ENCODE peak calls at places on chromosomes 1 and 21, in six cellular contexts. H, D, U, P, B and J are unnamed samples.

GRCh38 chr1:100538935-100539835 is 1.2 kb downstream of the GPR88 start:
- DNase-seq in P (no peak), D (peak; percentile 19), B (no peak), H (peak; percentile 45), U (peak; percentile 29), J (peak; percentile 6)

GRCh38 chr21:18249542-18250152 is 5.0 kb downstream of the CHODL start:
- DNase-seq in H (no peak), D (no peak), P (no peak), U (no peak), B (no peak), J (peak; percentile 16)

GRCh38 chr1:28437260-28437923 is 67.9 kb downstream of the PHACTR4 start:
- DNase-seq in H (no peak), B (peak; percentile 52), D (no peak), P (no peak), U (peak; percentile 31), J (no peak)

GRCh38 chr1:42941640-42942330 is 16.9 kb downstream of the SLC2A1 start:
- DNase-seq in P (no peak), D (peak; percentile 79), U (peak; percentile 44), B (peak; percentile 88), H (no peak), J (no peak)

GRCh38 chr1:72105201-72105600 is 177.1 kb downstream of the NEGR1 start:
- DNase-seq in U (no peak), H (no peak), B (no peak), D (no peak), P (no peak), J (no peak)

GRCh38 chr1:8345621-8346415 is 27.9 kb downstream of the SLC45A1 start:
- DNase-seq in H (no peak), D (no peak), U (no peak), B (no peak), P (no peak), J (no peak)

GRCh38 chr1:24666794-24667193 is 23.7 kb downstream of the SRRM1 start:
- DNase-seq in H (no peak), U (no peak), D (no peak), P (no peak), B (no peak), J (no peak)

GRCh38 chr1:112926858-112927257 is 29.1 kb downstream of the SLC16A1 start:
- DNase-seq in H (no peak), U (no peak), D (no peak), P (no peak), B (no peak), J (no peak)

GRCh38 chr1:109214695-109215623 is 1.2 kb downstream of the SARS1 start:
- DNase-seq in U (peak; percentile 34), B (peak; percentile 59), H (peak; percentile 27), P (peak; percentile 23), D (no peak), J (no peak)

GRCh38 chr1:156646738-156647211 is 4.9 kb downstream of the BCAN start:
- DNase-seq in P (no peak), U (no peak), H (no peak), D (no peak), B (no peak), J (no peak)

GRCh38 chr1:2999571-2999970 is 21.7 kb upstream of the ACTRT2 start:
- DNase-seq in B (peak; percentile 3), P (no peak), H (no peak), D (no peak), U (peak; percentile 1), J (no peak)

GRCh38 chr1:93114403-93114802 is 35.3 kb downstream of the MTF2 start:
- DNase-seq in D (no peak), P (no peak), B (no peak), H (no peak), U (no peak), J (no peak)

GRCh38 chr1:27598902-27599528 is 4.9 kb downstream of the AHDC1 start:
- DNase-seq in U (no peak), P (peak; percentile 38), B (peak; percentile 48), H (peak; percentile 46), D (no peak), J (no peak)

GRCh38 chr1:212498243-212498642 is 65.5 kb downstream of the NENF start:
- DNase-seq in B (no peak), U (no peak), H (peak; percentile 81), D (no peak), P (no peak), J (no peak)

GRCh38 chr1:54289061-54289938 is 89.3 kb downstream of the MRPL37 start:
- DNase-seq in B (no peak), P (no peak), H (no peak), U (no peak), D (no peak), J (no peak)

GRCh38 chr1:54291276-54292014 is 91.5 kb downstream of the MRPL37 start:
- DNase-seq in B (no peak), P (no peak), D (no peak), H (no peak), U (no peak), J (no peak)

GRCh38 chr1:54289939-54290233 is 89.9 kb downstream of the MRPL37 start:
- DNase-seq in U (no peak), D (no peak), P (no peak), H (no peak), B (no peak), J (no peak)

GRCh38 chr1:54292015-54292739 is 92.2 kb downstream of the MRPL37 start:
- DNase-seq in U (no peak), D (no peak), H (no peak), P (no peak), B (no peak), J (no peak)

DNA sequence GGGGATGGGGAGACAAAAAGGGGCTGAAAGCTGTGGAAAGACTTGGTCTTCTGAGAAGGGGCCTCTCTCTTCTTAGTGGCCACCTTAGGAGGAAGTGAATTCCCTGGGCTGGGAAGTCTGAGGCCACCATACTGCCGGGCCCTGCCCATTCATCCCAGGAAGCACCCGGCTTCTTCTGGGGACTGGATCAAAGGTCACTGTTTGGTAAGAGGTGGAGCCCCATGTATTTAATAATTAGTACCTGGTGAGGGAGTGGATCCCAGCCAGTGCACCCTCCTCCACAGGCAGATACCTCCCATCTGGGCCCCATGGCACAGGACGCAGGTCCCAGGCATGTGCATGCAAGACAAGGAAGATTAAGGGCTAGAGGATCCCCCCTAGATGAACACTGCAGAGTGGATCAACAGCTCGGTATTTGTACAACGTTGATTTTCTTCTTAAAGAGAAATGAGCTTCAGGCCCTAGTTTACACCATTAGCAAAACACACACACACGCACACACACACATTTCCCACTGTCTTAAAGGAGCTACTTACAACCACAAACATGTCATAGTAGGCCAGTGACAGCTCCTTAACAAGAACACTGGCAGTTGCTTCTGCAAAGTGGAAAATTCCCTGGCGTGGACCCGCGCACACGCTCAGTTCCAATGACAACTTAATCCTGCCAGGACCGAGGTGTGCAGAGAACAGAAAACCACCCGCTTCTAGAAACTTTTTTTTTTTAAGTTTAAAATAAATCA is 90.6 kb downstream of the MRPL37 start:
- DNase-seq in D (no peak), U (no peak), H (no peak), B (no peak), P (no peak), J (peak; percentile 62)
- H3K4me1 ChIP-seq in D (peaks cover 94% of the 10 kb centered on the region), U (peaks cover 42% of the 10 kb centered on the region), H (peaks cover 45% of the 10 kb centered on the region), B (peaks cover 58% of the 10 kb centered on the region), P (peaks cover 87% of the 10 kb centered on the region), J (peaks cover 14% of the 10 kb centered on the region)

DNA sequence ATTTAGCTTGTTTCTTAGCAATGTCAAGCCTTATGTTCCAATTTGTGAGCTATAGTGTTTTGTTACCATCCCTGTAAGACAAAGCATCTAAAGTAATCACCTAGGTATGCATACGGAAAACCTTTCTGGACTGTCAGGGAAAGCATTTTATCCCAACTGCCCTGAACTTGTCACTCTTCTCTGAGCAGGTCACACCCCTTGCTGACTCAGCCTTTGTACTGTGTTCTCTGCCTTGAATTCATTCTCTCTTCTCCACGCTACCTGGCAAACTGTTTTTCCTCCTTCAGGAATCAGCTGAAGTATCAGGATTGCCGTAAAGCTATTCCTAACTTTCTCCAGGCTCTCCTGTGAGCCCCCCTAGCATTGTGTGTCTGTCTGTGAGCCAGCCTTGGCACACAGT is 54.2 kb downstream of the PBX1 start:
- DNase-seq in D (no peak), B (peak; percentile 60), P (no peak), H (no peak), U (peak; percentile 38), J (no peak)
- H3K4me1 ChIP-seq in D (peaks cover 94% of the 10 kb centered on the region), B (peaks cover 26% of the 10 kb centered on the region), P (no peaks in the 10 kb centered on the region), H (peaks cover 45% of the 10 kb centered on the region), U (peaks cover 96% of the 10 kb centered on the region), J (no peaks in the 10 kb centered on the region)

DNA sequence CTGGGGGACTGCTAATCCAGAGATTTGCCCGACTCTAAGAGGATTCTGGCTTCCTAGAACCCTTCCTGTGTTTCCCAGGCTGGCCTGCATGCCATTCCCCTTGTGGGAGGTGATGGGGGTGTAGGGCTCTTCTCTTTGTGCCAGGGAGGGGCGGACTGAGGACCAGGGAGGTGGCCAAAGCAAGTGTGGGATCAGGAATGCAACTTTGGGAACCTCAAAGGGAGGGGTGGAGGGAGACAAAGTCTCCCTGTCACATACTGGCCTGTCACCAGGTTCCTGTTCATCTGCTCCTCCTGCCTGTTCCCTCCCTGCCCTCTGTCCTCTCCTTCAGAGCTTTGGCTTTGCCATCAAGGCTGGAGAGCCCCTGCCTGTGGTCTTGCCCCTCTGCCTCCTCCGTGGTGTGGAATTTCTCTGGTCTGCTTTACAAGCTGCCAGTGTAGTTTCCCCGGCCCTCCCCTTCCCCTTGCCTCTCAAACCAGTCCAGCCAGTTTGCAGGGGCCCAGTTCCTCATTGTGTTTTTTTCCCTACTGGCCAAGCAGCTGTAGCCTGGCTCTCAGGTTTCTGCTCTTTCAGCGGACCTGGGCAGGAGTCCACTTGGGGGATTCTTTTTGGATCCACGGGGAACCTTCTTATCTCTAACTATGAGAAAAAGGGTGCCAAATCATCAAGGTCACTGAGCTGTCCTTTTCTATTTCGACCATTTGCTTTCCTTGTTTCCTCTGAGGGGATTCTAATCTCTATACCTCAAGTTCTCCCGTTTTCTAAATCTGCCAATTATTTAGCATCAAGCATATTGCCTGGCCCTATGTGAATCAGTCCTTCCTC is 1.8 kb downstream of the CGN start:
- DNase-seq in P (no peak), D (no peak), U (peak; percentile 89), H (no peak), B (peak; percentile 86), J (no peak)
- H3K4me1 ChIP-seq in P (peaks cover 21% of the 10 kb centered on the region), D (peaks cover 25% of the 10 kb centered on the region), U (peaks cover 66% of the 10 kb centered on the region), H (peaks cover 13% of the 10 kb centered on the region), B (peaks cover 35% of the 10 kb centered on the region), J (peaks cover 18% of the 10 kb centered on the region)

DNA sequence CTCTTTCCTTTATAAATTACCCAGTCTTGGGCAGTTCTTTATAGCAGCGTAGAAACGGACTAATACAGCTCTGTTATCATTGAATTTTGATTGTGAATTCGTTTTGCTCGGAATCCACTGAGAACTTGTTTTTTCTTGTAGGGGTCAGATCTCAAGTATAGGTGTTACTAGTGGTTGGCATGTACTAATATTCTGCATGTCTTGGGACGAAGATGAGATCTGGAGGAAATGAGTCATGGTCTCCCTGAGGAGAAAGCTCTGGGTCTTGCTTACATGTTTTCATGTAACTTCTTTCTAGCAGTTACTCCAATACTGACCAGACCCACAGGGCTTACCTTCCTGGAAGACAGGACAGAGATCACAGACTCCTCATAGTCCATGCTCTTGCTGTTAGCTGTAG is 30.3 kb downstream of the ZSCAN20 start:
- DNase-seq in H (no peak), B (no peak), U (no peak), P (no peak), D (no peak), J (no peak)
- H3K4me1 ChIP-seq in H (no peaks in the 10 kb centered on the region), B (no peaks in the 10 kb centered on the region), U (no peaks in the 10 kb centered on the region), P (no peaks in the 10 kb centered on the region), D (no peaks in the 10 kb centered on the region), J (no peaks in the 10 kb centered on the region)

DNA sequence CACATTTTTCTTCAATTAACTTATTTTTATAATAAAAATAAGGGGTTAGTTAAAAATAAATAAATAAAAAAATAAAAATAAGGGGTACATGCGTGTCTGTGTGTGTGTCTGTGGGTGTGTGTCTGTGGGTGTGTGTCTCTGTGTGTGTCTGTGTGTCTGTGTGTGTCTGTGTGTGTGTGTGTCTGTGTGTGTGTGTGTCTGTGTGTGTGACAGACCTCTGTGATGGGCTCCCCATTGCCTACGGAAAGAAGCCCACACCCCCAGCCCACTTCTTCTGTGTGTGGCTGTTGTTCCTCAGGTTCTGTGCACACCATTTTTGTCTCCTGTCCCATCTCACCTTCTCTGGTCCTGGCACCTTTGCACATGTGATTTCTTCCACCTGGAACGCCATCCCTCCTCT is 9.9 kb downstream of the PHLDA3 start:
- DNase-seq in U (no peak), B (no peak), D (no peak), H (no peak), P (no peak), J (no peak)
- H3K4me1 ChIP-seq in U (peaks cover 18% of the 10 kb centered on the region), B (peaks cover 30% of the 10 kb centered on the region), D (peaks cover 64% of the 10 kb centered on the region), H (peaks cover 26% of the 10 kb centered on the region), P (no peaks in the 10 kb centered on the region), J (no peaks in the 10 kb centered on the region)